ENCODE peak calls at places on chromosomes 4 and X, in eight cellular contexts. One of them, this sample, is unnamed.

GRCh38 chr4:518569-519083 is 19.6 kb downstream of the PIGG start:
- DNase-seq in H1: peak
- DNase-seq in suprapubic skin: no peak
- DNase-seq in K562: no peak
- DNase-seq in ovary: no peak
- DNase-seq in A549: no peak
- DNase-seq in tibial nerve: no peak
- DNase-seq in SK-N-SH: no peak
- DNase-seq in this sample: no peak

GRCh38 chr4:2333916-2334644 is 72.2 kb upstream of the MXD4 start:
- DNase-seq in H1: no peak
- DNase-seq in SK-N-SH: peak
- DNase-seq in tibial nerve: no peak
- DNase-seq in A549: no peak
- DNase-seq in K562: peak
- DNase-seq in ovary: no peak
- DNase-seq in suprapubic skin: no peak
- DNase-seq in this sample: no peak

GRCh38 chr4:153205757-153206156 is 1.5 kb downstream of the TRIM2 start:
- DNase-seq in tibial nerve: no peak
- DNase-seq in SK-N-SH: no peak
- DNase-seq in K562: no peak
- DNase-seq in ovary: no peak
- DNase-seq in A549: no peak
- DNase-seq in H1: no peak
- DNase-seq in suprapubic skin: no peak
- DNase-seq in this sample: peak

GRCh38 chrX:151722241-151722846 is 6.5 kb downstream of the FATE1 start:
- DNase-seq in tibial nerve: no peak
- DNase-seq in A549: peak
- DNase-seq in K562: peak
- DNase-seq in SK-N-SH: peak
- DNase-seq in H1: peak
- DNase-seq in suprapubic skin: peak
- DNase-seq in ovary: peak
- DNase-seq in this sample: peak

GRCh38 chr4:17578482-17578891 is 1.5 kb downstream of the LAP3 start:
- DNase-seq in SK-N-SH: no peak
- DNase-seq in K562: peak
- DNase-seq in tibial nerve: peak
- DNase-seq in A549: no peak
- DNase-seq in suprapubic skin: no peak
- DNase-seq in H1: no peak
- DNase-seq in ovary: no peak
- DNase-seq in this sample: no peak

GRCh38 chr4:22850055-22850454 is 157.3 kb downstream of the GBA3 start:
- DNase-seq in suprapubic skin: no peak
- DNase-seq in ovary: no peak
- DNase-seq in A549: no peak
- DNase-seq in K562: no peak
- DNase-seq in SK-N-SH: no peak
- DNase-seq in H1: no peak
- DNase-seq in tibial nerve: no peak
- DNase-seq in this sample: no peak

GRCh38 chrX:24963823-24964222 is 51.9 kb downstream of the ARX start:
- DNase-seq in tibial nerve: peak
- DNase-seq in A549: no peak
- DNase-seq in SK-N-SH: no peak
- DNase-seq in K562: no peak
- DNase-seq in ovary: no peak
- DNase-seq in H1: no peak
- DNase-seq in suprapubic skin: no peak
- DNase-seq in this sample: no peak

GRCh38 chr4:101221294-101221693 is 126.0 kb downstream of the PPP3CA start:
- DNase-seq in suprapubic skin: no peak
- DNase-seq in K562: no peak
- DNase-seq in A549: no peak
- DNase-seq in H1: no peak
- DNase-seq in SK-N-SH: no peak
- DNase-seq in tibial nerve: no peak
- DNase-seq in ovary: no peak
- DNase-seq in this sample: no peak

GRCh38 chr4:107890779-107891178 is 40.6 kb upstream of the CYP2U1 start:
- DNase-seq in tibial nerve: no peak
- DNase-seq in suprapubic skin: no peak
- DNase-seq in SK-N-SH: no peak
- DNase-seq in A549: no peak
- DNase-seq in K562: no peak
- DNase-seq in ovary: no peak
- DNase-seq in H1: no peak
- DNase-seq in this sample: no peak

GRCh38 chrX:68691921-68692320 is 44.5 kb downstream of the STARD8 start:
- DNase-seq in K562: no peak
- DNase-seq in suprapubic skin: no peak
- DNase-seq in tibial nerve: no peak
- DNase-seq in A549: no peak
- DNase-seq in H1: no peak
- DNase-seq in SK-N-SH: no peak
- DNase-seq in ovary: no peak
- DNase-seq in this sample: no peak

GRCh38 chrX:134624046-134624430 is 34.2 kb downstream of the PLAC1 start:
- DNase-seq in H1: no peak
- DNase-seq in ovary: no peak
- DNase-seq in suprapubic skin: no peak
- DNase-seq in SK-N-SH: no peak
- DNase-seq in K562: no peak
- DNase-seq in tibial nerve: no peak
- DNase-seq in A549: no peak
- DNase-seq in this sample: no peak

GRCh38 chr4:5804656-5805055 is 88.2 kb downstream of the CRMP1 start:
- DNase-seq in A549: no peak
- DNase-seq in suprapubic skin: peak
- DNase-seq in K562: peak
- DNase-seq in tibial nerve: no peak
- DNase-seq in H1: no peak
- DNase-seq in SK-N-SH: no peak
- DNase-seq in ovary: no peak
- DNase-seq in this sample: no peak

GRCh38 chr4:40909363-40909876 is 159.7 kb downstream of the NSUN7 start:
- DNase-seq in H1: no peak
- DNase-seq in A549: no peak
- DNase-seq in SK-N-SH: peak
- DNase-seq in suprapubic skin: no peak
- DNase-seq in K562: no peak
- DNase-seq in ovary: no peak
- DNase-seq in tibial nerve: no peak
- DNase-seq in this sample: no peak

GRCh38 chr4:45455217-45455616 is 668.6 kb downstream of the GABRG1 start:
- DNase-seq in A549: no peak
- DNase-seq in tibial nerve: no peak
- DNase-seq in SK-N-SH: no peak
- DNase-seq in ovary: no peak
- DNase-seq in H1: no peak
- DNase-seq in K562: no peak
- DNase-seq in suprapubic skin: no peak
- DNase-seq in this sample: no peak
- TF ChIP-seq EP300 in A549: no peak
- TF ChIP-seq EP300 in tibial nerve: no peak
- TF ChIP-seq EP300 in SK-N-SH: no peak
- TF ChIP-seq EP300 in ovary: no peak
- TF ChIP-seq EP300 in H1: no peak
- TF ChIP-seq EP300 in K562: no peak
- TF ChIP-seq EP300 in suprapubic skin: no peak
- TF ChIP-seq EP300 in this sample: no peak

GRCh38 chr4:147590249-147590920 is 26.8 kb upstream of the TMEM184C start:
- DNase-seq in ovary: peak
- DNase-seq in A549: peak
- DNase-seq in tibial nerve: peak
- DNase-seq in H1: peak
- DNase-seq in suprapubic skin: no peak
- DNase-seq in K562: peak
- DNase-seq in SK-N-SH: peak
- DNase-seq in this sample: peak
- TF ChIP-seq CTCF in ovary: peak
- TF ChIP-seq CTCF in A549: peak
- TF ChIP-seq CTCF in tibial nerve: peak
- TF ChIP-seq CTCF in H1: no peak
- TF ChIP-seq CTCF in suprapubic skin: peak
- TF ChIP-seq CTCF in K562: peak
- TF ChIP-seq CTCF in SK-N-SH: peak
- TF ChIP-seq CTCF in this sample: peak

GRCh38 chr4:176210579-176211296 is 15.4 kb upstream of the SPATA4 start:
- DNase-seq in tibial nerve: no peak
- DNase-seq in suprapubic skin: no peak
- DNase-seq in SK-N-SH: no peak
- DNase-seq in H1: no peak
- DNase-seq in ovary: no peak
- DNase-seq in K562: no peak
- DNase-seq in A549: no peak
- DNase-seq in this sample: no peak
- H3K27ac ChIP-seq in tibial nerve: no peak
- H3K27ac ChIP-seq in suprapubic skin: no peak
- H3K27ac ChIP-seq in SK-N-SH: no peak
- H3K27ac ChIP-seq in H1: no peak
- H3K27ac ChIP-seq in ovary: no peak
- H3K27ac ChIP-seq in K562: no peak
- H3K27ac ChIP-seq in A549: no peak
- H3K27ac ChIP-seq in this sample: no peak

GRCh38 chrX:112654871-112655270 is 24.9 kb downstream of the LHFPL1 start:
- DNase-seq in ovary: no peak
- DNase-seq in SK-N-SH: no peak
- DNase-seq in K562: no peak
- DNase-seq in tibial nerve: no peak
- DNase-seq in H1: no peak
- DNase-seq in A549: no peak
- DNase-seq in suprapubic skin: no peak
- DNase-seq in this sample: no peak
- TF ChIP-seq EP300 in ovary: no peak
- TF ChIP-seq EP300 in SK-N-SH: no peak
- TF ChIP-seq EP300 in K562: no peak
- TF ChIP-seq EP300 in tibial nerve: no peak
- TF ChIP-seq EP300 in H1: no peak
- TF ChIP-seq EP300 in A549: no peak
- TF ChIP-seq EP300 in suprapubic skin: no peak
- TF ChIP-seq EP300 in this sample: no peak

GRCh38 chrX:92232182-92232581 is 453.0 kb downstream of the PCDH11X start:
- DNase-seq in SK-N-SH: peak
- DNase-seq in A549: peak
- DNase-seq in ovary: no peak
- DNase-seq in H1: no peak
- DNase-seq in tibial nerve: no peak
- DNase-seq in K562: no peak
- DNase-seq in suprapubic skin: no peak
- DNase-seq in this sample: no peak
- TF ChIP-seq CTCF in SK-N-SH: peak
- TF ChIP-seq CTCF in A549: peak
- TF ChIP-seq CTCF in ovary: no peak
- TF ChIP-seq CTCF in H1: no peak
- TF ChIP-seq CTCF in tibial nerve: no peak
- TF ChIP-seq CTCF in K562: no peak
- TF ChIP-seq CTCF in suprapubic skin: peak
- TF ChIP-seq CTCF in this sample: peak

This sample was measured in stomach.